ENCODE peak calls at places on chromosomes 1 and 21, in ten cellular contexts. One of them, this sample, is unnamed.

GRCh38 chr1:184462170-184462569 is 75.3 kb downstream of the C1orf21 start:
- DNase-seq in RWPE1: no peak
- DNase-seq in B cell: no peak
- DNase-seq in HFFc6: no peak
- DNase-seq in RCC 7860: no peak
- DNase-seq in M059J: no peak
- DNase-seq in cardiac fibroblast: no peak
- DNase-seq in sciatic nerve: no peak
- DNase-seq in CD8-positive, alpha-beta T cell: no peak
- DNase-seq in left colon: no peak
- DNase-seq in this sample: no peak

GRCh38 chr1:57307382-57307781 is 116.5 kb downstream of the DAB1 start:
- DNase-seq in sciatic nerve: no peak
- DNase-seq in left colon: peak; percentile 54
- DNase-seq in cardiac fibroblast: no peak
- DNase-seq in HFFc6: no peak
- DNase-seq in RWPE1: peak; percentile 5
- DNase-seq in M059J: peak; percentile 4
- DNase-seq in CD8-positive, alpha-beta T cell: peak; percentile 65
- DNase-seq in RCC 7860: no peak
- DNase-seq in B cell: no peak
- DNase-seq in this sample: peak; percentile 67

GRCh38 chr1:157288511-157288910 is 150.3 kb upstream of the ETV3 start:
- DNase-seq in sciatic nerve: no peak
- DNase-seq in M059J: peak; percentile 22
- DNase-seq in left colon: no peak
- DNase-seq in B cell: no peak
- DNase-seq in CD8-positive, alpha-beta T cell: no peak
- DNase-seq in cardiac fibroblast: no peak
- DNase-seq in RCC 7860: no peak
- DNase-seq in HFFc6: no peak
- DNase-seq in RWPE1: no peak
- DNase-seq in this sample: no peak

GRCh38 chr1:225430301-225430700 is 2.5 kb upstream of the LBR start:
- DNase-seq in M059J: no peak
- DNase-seq in RCC 7860: no peak
- DNase-seq in sciatic nerve: no peak
- DNase-seq in RWPE1: no peak
- DNase-seq in HFFc6: no peak
- DNase-seq in CD8-positive, alpha-beta T cell: no peak
- DNase-seq in left colon: no peak
- DNase-seq in B cell: no peak
- DNase-seq in cardiac fibroblast: no peak
- DNase-seq in this sample: no peak

GRCh38 chr1:215599418-215599817 is 32.3 kb downstream of the KCTD3 start:
- DNase-seq in B cell: no peak
- DNase-seq in HFFc6: peak; percentile 71
- DNase-seq in CD8-positive, alpha-beta T cell: no peak
- DNase-seq in RWPE1: no peak
- DNase-seq in left colon: no peak
- DNase-seq in RCC 7860: no peak
- DNase-seq in M059J: peak; percentile 67
- DNase-seq in cardiac fibroblast: peak; percentile 63
- DNase-seq in sciatic nerve: no peak
- DNase-seq in this sample: no peak

GRCh38 chr1:14255711-14256110 is 342.8 kb upstream of the KAZN start:
- DNase-seq in sciatic nerve: no peak
- DNase-seq in HFFc6: no peak
- DNase-seq in M059J: peak; percentile 63
- DNase-seq in left colon: no peak
- DNase-seq in RCC 7860: peak; percentile 34
- DNase-seq in RWPE1: no peak
- DNase-seq in CD8-positive, alpha-beta T cell: no peak
- DNase-seq in cardiac fibroblast: no peak
- DNase-seq in B cell: no peak
- DNase-seq in this sample: no peak

GRCh38 chr1:164961714-164962113 is 394.8 kb downstream of the LMX1A start:
- DNase-seq in B cell: no peak
- DNase-seq in RCC 7860: no peak
- DNase-seq in left colon: no peak
- DNase-seq in HFFc6: no peak
- DNase-seq in sciatic nerve: no peak
- DNase-seq in cardiac fibroblast: no peak
- DNase-seq in M059J: peak; percentile 4
- DNase-seq in CD8-positive, alpha-beta T cell: no peak
- DNase-seq in RWPE1: no peak
- DNase-seq in this sample: no peak

GRCh38 chr1:229030642-229031390 is 240.1 kb upstream of the RAB4A start:
- DNase-seq in cardiac fibroblast: no peak
- DNase-seq in left colon: no peak
- DNase-seq in CD8-positive, alpha-beta T cell: no peak
- DNase-seq in RWPE1: no peak
- DNase-seq in M059J: no peak
- DNase-seq in B cell: no peak
- DNase-seq in RCC 7860: no peak
- DNase-seq in HFFc6: no peak
- DNase-seq in sciatic nerve: no peak
- DNase-seq in this sample: no peak

GRCh38 chr21:36232641-36233040 is 76.0 kb downstream of the DOP1B start:
- DNase-seq in B cell: no peak
- DNase-seq in RWPE1: no peak
- DNase-seq in cardiac fibroblast: no peak
- DNase-seq in HFFc6: no peak
- DNase-seq in M059J: no peak
- DNase-seq in RCC 7860: no peak
- DNase-seq in CD8-positive, alpha-beta T cell: no peak
- DNase-seq in left colon: no peak
- DNase-seq in sciatic nerve: no peak
- DNase-seq in this sample: no peak

GRCh38 chr1:156676820-156677615 is at the start of gene NES:
- DNase-seq in left colon: no peak
- DNase-seq in B cell: no peak
- DNase-seq in sciatic nerve: peak; percentile 88
- DNase-seq in HFFc6: peak; percentile 62
- DNase-seq in RWPE1: no peak
- DNase-seq in CD8-positive, alpha-beta T cell: no peak
- DNase-seq in M059J: no peak
- DNase-seq in RCC 7860: no peak
- DNase-seq in cardiac fibroblast: peak; percentile 74
- DNase-seq in this sample: no peak

GRCh38 chr1:204307334-204307883 is 52.3 kb downstream of the PLEKHA6 start:
- DNase-seq in RCC 7860: no peak
- DNase-seq in left colon: no peak
- DNase-seq in RWPE1: no peak
- DNase-seq in cardiac fibroblast: no peak
- DNase-seq in B cell: no peak
- DNase-seq in CD8-positive, alpha-beta T cell: no peak
- DNase-seq in M059J: no peak
- DNase-seq in sciatic nerve: no peak
- DNase-seq in HFFc6: no peak
- DNase-seq in this sample: no peak

GRCh38 chr1:45009956-45010854 is 919 bp downstream of the HECTD3 start:
- DNase-seq in B cell: no peak
- DNase-seq in CD8-positive, alpha-beta T cell: no peak
- DNase-seq in sciatic nerve: no peak
- DNase-seq in cardiac fibroblast: no peak
- DNase-seq in RWPE1: peak; percentile 41
- DNase-seq in left colon: peak; percentile 73
- DNase-seq in M059J: peak; percentile 35
- DNase-seq in RCC 7860: no peak
- DNase-seq in HFFc6: no peak
- DNase-seq in this sample: no peak

GRCh38 chr1:3410435-3410915 is 44.0 kb upstream of the ARHGEF16 start:
- DNase-seq in sciatic nerve: no peak
- DNase-seq in B cell: no peak
- DNase-seq in RCC 7860: no peak
- DNase-seq in HFFc6: no peak
- DNase-seq in CD8-positive, alpha-beta T cell: no peak
- DNase-seq in M059J: no peak
- DNase-seq in RWPE1: no peak
- DNase-seq in left colon: no peak
- DNase-seq in cardiac fibroblast: no peak
- DNase-seq in this sample: no peak

GRCh38 chr1:167447521-167448136 is 70.7 kb downstream of the CD247 start:
- DNase-seq in cardiac fibroblast: peak; percentile 4
- DNase-seq in RWPE1: no peak
- DNase-seq in CD8-positive, alpha-beta T cell: peak; percentile 78
- DNase-seq in left colon: peak; percentile 75
- DNase-seq in HFFc6: no peak
- DNase-seq in B cell: peak; percentile 54
- DNase-seq in M059J: peak; percentile 80
- DNase-seq in sciatic nerve: no peak
- DNase-seq in RCC 7860: peak; percentile 83
- DNase-seq in this sample: peak; percentile 37

GRCh38 chr1:56570924-56571372 is 8.4 kb downstream of the PLPP3 start:
- DNase-seq in HFFc6: no peak
- DNase-seq in CD8-positive, alpha-beta T cell: no peak
- DNase-seq in RCC 7860: no peak
- DNase-seq in left colon: no peak
- DNase-seq in M059J: no peak
- DNase-seq in cardiac fibroblast: no peak
- DNase-seq in B cell: no peak
- DNase-seq in RWPE1: no peak
- DNase-seq in sciatic nerve: no peak
- DNase-seq in this sample: no peak

GRCh38 chr1:246066553-246066952 is 440.5 kb downstream of the SMYD3 start:
- DNase-seq in RWPE1: no peak
- DNase-seq in M059J: no peak
- DNase-seq in left colon: no peak
- DNase-seq in cardiac fibroblast: no peak
- DNase-seq in HFFc6: no peak
- DNase-seq in RCC 7860: no peak
- DNase-seq in CD8-positive, alpha-beta T cell: no peak
- DNase-seq in B cell: no peak
- DNase-seq in sciatic nerve: no peak
- DNase-seq in this sample: no peak

GRCh38 chr1:53644909-53645689 is 93.9 kb downstream of the GLIS1 start:
- DNase-seq in B cell: peak; percentile 20
- DNase-seq in cardiac fibroblast: no peak
- DNase-seq in left colon: no peak
- DNase-seq in sciatic nerve: peak; percentile 25
- DNase-seq in CD8-positive, alpha-beta T cell: no peak
- DNase-seq in M059J: peak; percentile 15
- DNase-seq in RCC 7860: no peak
- DNase-seq in RWPE1: no peak
- DNase-seq in HFFc6: no peak
- DNase-seq in this sample: no peak

GRCh38 chr1:183832472-183832871 is 27.6 kb downstream of the RGL1 start:
- DNase-seq in M059J: no peak
- DNase-seq in B cell: no peak
- DNase-seq in RWPE1: no peak
- DNase-seq in left colon: no peak
- DNase-seq in CD8-positive, alpha-beta T cell: no peak
- DNase-seq in HFFc6: no peak
- DNase-seq in cardiac fibroblast: no peak
- DNase-seq in RCC 7860: no peak
- DNase-seq in sciatic nerve: no peak
- DNase-seq in this sample: no peak

GRCh38 chr1:117405042-117405441 is 37.8 kb downstream of the MAN1A2 start:
- DNase-seq in M059J: no peak
- DNase-seq in HFFc6: no peak
- DNase-seq in cardiac fibroblast: no peak
- DNase-seq in left colon: no peak
- DNase-seq in sciatic nerve: no peak
- DNase-seq in CD8-positive, alpha-beta T cell: no peak
- DNase-seq in RCC 7860: no peak
- DNase-seq in RWPE1: no peak
- DNase-seq in B cell: no peak
- DNase-seq in this sample: no peak

GRCh38 chr1:29496701-29497100 is 260.4 kb downstream of the PTPRU start:
- DNase-seq in RWPE1: no peak
- DNase-seq in sciatic nerve: no peak
- DNase-seq in M059J: no peak
- DNase-seq in cardiac fibroblast: no peak
- DNase-seq in CD8-positive, alpha-beta T cell: no peak
- DNase-seq in HFFc6: no peak
- DNase-seq in RCC 7860: no peak
- DNase-seq in B cell: no peak
- DNase-seq in left colon: no peak
- DNase-seq in this sample: no peak

GRCh38 chr1:208047975-208048374 is 137.1 kb upstream of the CD34 start:
- DNase-seq in RCC 7860: no peak
- DNase-seq in cardiac fibroblast: no peak
- DNase-seq in CD8-positive, alpha-beta T cell: no peak
- DNase-seq in RWPE1: no peak
- DNase-seq in HFFc6: no peak
- DNase-seq in M059J: no peak
- DNase-seq in B cell: no peak
- DNase-seq in left colon: no peak
- DNase-seq in sciatic nerve: peak; percentile 76
- DNase-seq in this sample: no peak

GRCh38 chr1:30409476-30410152 is 313.8 kb downstream of the MATN1 start:
- DNase-seq in sciatic nerve: no peak
- DNase-seq in RWPE1: no peak
- DNase-seq in cardiac fibroblast: no peak
- DNase-seq in RCC 7860: peak; percentile 59
- DNase-seq in left colon: no peak
- DNase-seq in M059J: peak; percentile 62
- DNase-seq in HFFc6: no peak
- DNase-seq in B cell: peak; percentile 32
- DNase-seq in CD8-positive, alpha-beta T cell: peak; percentile 32
- DNase-seq in this sample: no peak

GRCh38 chr1:63317814-63318156 is 4.6 kb upstream of the FOXD3 start:
- DNase-seq in RCC 7860: no peak
- DNase-seq in CD8-positive, alpha-beta T cell: no peak
- DNase-seq in RWPE1: no peak
- DNase-seq in B cell: no peak
- DNase-seq in HFFc6: no peak
- DNase-seq in M059J: no peak
- DNase-seq in left colon: no peak
- DNase-seq in cardiac fibroblast: no peak
- DNase-seq in sciatic nerve: no peak
- DNase-seq in this sample: no peak

GRCh38 chr1:186492531-186493291 is 31.8 kb upstream of the PDC start:
- DNase-seq in B cell: no peak
- DNase-seq in HFFc6: peak; percentile 33
- DNase-seq in RCC 7860: no peak
- DNase-seq in RWPE1: no peak
- DNase-seq in CD8-positive, alpha-beta T cell: no peak
- DNase-seq in cardiac fibroblast: peak; percentile 68
- DNase-seq in left colon: no peak
- DNase-seq in sciatic nerve: no peak
- DNase-seq in M059J: peak; percentile 35
- DNase-seq in this sample: no peak

GRCh38 chr1:41357451-41358151 is 3.6 kb upstream of the FOXO6 start:
- DNase-seq in CD8-positive, alpha-beta T cell: peak; percentile 13
- DNase-seq in M059J: peak; percentile 80
- DNase-seq in sciatic nerve: peak; percentile 34
- DNase-seq in cardiac fibroblast: no peak
- DNase-seq in RCC 7860: peak; percentile 33
- DNase-seq in left colon: peak; percentile 23
- DNase-seq in RWPE1: no peak
- DNase-seq in B cell: no peak
- DNase-seq in HFFc6: no peak
- DNase-seq in this sample: no peak

GRCh38 chr21:42056996-42057689 is 14.0 kb upstream of the UMODL1 start:
- DNase-seq in RCC 7860: no peak
- DNase-seq in HFFc6: no peak
- DNase-seq in left colon: peak; percentile 81
- DNase-seq in cardiac fibroblast: peak; percentile 31
- DNase-seq in B cell: no peak
- DNase-seq in M059J: peak; percentile 96
- DNase-seq in RWPE1: peak; percentile 48
- DNase-seq in sciatic nerve: no peak
- DNase-seq in CD8-positive, alpha-beta T cell: no peak
- DNase-seq in this sample: no peak

This sample was measured in T-helper 17 cell.